ENCODE peak calls at places on chromosome 2, in four cellular contexts. Z is HL-60, M is OCI-LY7, Y is SJSA1. L is an unnamed sample.

GRCh38 chr2:77161009-77161408 is 361.2 kb downstream of the LRRTM4 start:
- DNase-seq in Y (no peak), M (no peak), Z (no peak), L (no peak)

GRCh38 chr2:38440655-38441054 is 63.6 kb upstream of the ATL2 start:
- DNase-seq in Z (peak), M (no peak), Y (no peak), L (no peak)

GRCh38 chr2:105042189-105042588 is 4.3 kb downstream of the MRPS9 start:
- DNase-seq in M (no peak), Y (no peak), Z (no peak), L (no peak)

GRCh38 chr2:233489666-233490065 is 76.9 kb downstream of the USP40 start:
- DNase-seq in M (no peak), Y (no peak), Z (no peak), L (peak)

GRCh38 chr2:215397632-215398341 is 38.1 kb downstream of the FN1 start:
- DNase-seq in Z (no peak), Y (no peak), M (no peak), L (peak)

GRCh38 chr2:150063432-150063889 is 424.0 kb downstream of the RND3 start:
- DNase-seq in Y (no peak), M (no peak), Z (no peak), L (peak)

GRCh38 chr2:216775043-216775453 is 79.7 kb upstream of the IGFBP5 start:
- DNase-seq in M (no peak), Z (no peak), Y (peak), L (peak)

GRCh38 chr2:74162951-74163350 is 15.2 kb upstream of the BOLA3 start:
- DNase-seq in Y (no peak), M (no peak), Z (no peak), L (no peak)

GRCh38 chr2:172545408-172546075 is 10.3 kb upstream of the PDK1 start:
- DNase-seq in M (no peak), Y (no peak), Z (no peak), L (peak)

GRCh38 chr2:228688007-228688645 is 506.6 kb upstream of the SPHKAP start:
- DNase-seq in Y (no peak), M (no peak), Z (no peak), L (peak)

GRCh38 chr2:120566331-120567035 is 169.2 kb upstream of the GLI2 start:
- DNase-seq in Y (peak), M (no peak), Z (no peak), L (peak)

GRCh38 chr2:214126135-214126534 is 284.7 kb upstream of the VWC2L start:
- DNase-seq in Z (no peak), Y (no peak), M (no peak), L (peak)

GRCh38 chr2:89845532-89845931 is 1154.1 kb downstream of the RPIA start:
- DNase-seq in Z (no peak), Y (no peak), M (no peak), L (no peak)

GRCh38 chr2:217216982-217217381 is 357.1 kb upstream of the TNP1 start:
- DNase-seq in M (no peak), Y (no peak), Z (no peak), L (no peak)

GRCh38 chr2:157182204-157182709 is 75.2 kb upstream of the GALNT5 start:
- DNase-seq in Y (no peak), Z (no peak), M (no peak), L (no peak)

GRCh38 chr2:219699440-219699821 is 72.0 kb downstream of the SLC4A3 start:
- DNase-seq in Y (no peak), Z (no peak), M (no peak), L (no peak)

GRCh38 chr2:215876139-215876936 is 137.0 kb downstream of the MREG start:
- DNase-seq in Y (no peak), M (no peak), Z (no peak), L (no peak)

GRCh38 chr2:231711677-231712461 is 3.5 kb downstream of the PTMA start:
- DNase-seq in Y (no peak), Z (no peak), M (peak), L (no peak)

GRCh38 chr2:33116799-33117198 is 170.0 kb downstream of the LTBP1 start:
- DNase-seq in M (no peak), Z (no peak), Y (no peak), L (no peak)

GRCh38 chr2:138948070-138948539 is 167.9 kb upstream of the NXPH2 start:
- DNase-seq in Z (no peak), M (no peak), Y (peak), L (peak)

GRCh38 chr2:241312082-241312481 is 3.4 kb downstream of the HDLBP start:
- DNase-seq in Z (no peak), Y (no peak), M (no peak), L (no peak)

GRCh38 chr2:138244400-138245001 is 257.1 kb upstream of the SPOPL start:
- DNase-seq in M (no peak), Z (no peak), Y (no peak), L (peak)

GRCh38 chr2:134932864-134933526 is 14.4 kb downstream of the CCNT2 start:
- DNase-seq in M (no peak), Z (no peak), Y (no peak), L (no peak)

GRCh38 chr2:157684940-157685466 is 56.3 kb upstream of the ACVR1C start:
- DNase-seq in Z (no peak), Y (no peak), M (no peak), L (no peak)

GRCh38 chr2:61928816-61929471 is 23.5 kb downstream of the COMMD1 start:
- DNase-seq in Z (no peak), Y (no peak), M (no peak), L (peak)

GRCh38 chr2:85772841-85773491 is 19.2 kb downstream of the ATOH8 start:
- DNase-seq in Z (no peak), M (no peak), Y (peak), L (peak)
- H3K4me3 ChIP-seq in Z (no peak), M (no peak), Y (peak), L (peak)

DNA sequence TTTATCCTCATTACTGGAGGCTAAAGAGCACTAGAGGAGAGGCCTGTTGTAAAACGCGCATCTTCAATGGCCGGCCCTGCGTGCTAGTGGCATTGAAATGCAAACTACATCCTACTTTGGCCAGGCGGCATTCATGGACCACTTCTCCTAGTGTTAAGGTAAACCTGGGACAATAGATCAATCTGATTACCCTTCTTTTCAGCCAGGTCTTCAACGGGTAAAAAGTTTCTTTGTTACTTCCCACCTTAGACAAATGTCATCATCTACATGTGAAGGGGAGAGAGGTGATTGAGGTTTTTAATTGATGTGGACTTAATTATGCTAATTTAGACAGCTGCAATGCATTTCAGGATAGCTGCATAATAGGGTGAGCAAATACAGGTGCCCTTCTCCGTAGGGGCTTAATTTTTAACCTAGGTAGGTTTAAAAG is 628.0 kb downstream of the ZEB2 start:
- DNase-seq in M (no peak), Z (no peak), Y (no peak), L (no peak)
- H3K4me3 ChIP-seq in M (no peak), Z (no peak), Y (no peak), L (no peak)

GRCh38 chr2:190598621-190599020 is 50.3 kb upstream of the NAB1 start:
- DNase-seq in M (no peak), Y (no peak), Z (no peak), L (no peak)
- H3K4me3 ChIP-seq in M (no peak), Y (no peak), Z (no peak), L (no peak)

GRCh38 chr2:170719810-170720209 is 4.7 kb downstream of the SP5 start:
- DNase-seq in Y (no peak), Z (no peak), M (no peak), L (no peak)

GRCh38 chr2:170715932-170716777 is 1.0 kb downstream of the SP5 start:
- DNase-seq in Y (no peak), Z (no peak), M (no peak), L (no peak)

GRCh38 chr2:170716851-170717598 is 1.9 kb downstream of the SP5 start:
- DNase-seq in M (no peak), Y (peak), Z (no peak), L (no peak)

GRCh38 chr2:170717599-170717963 is 2.4 kb downstream of the SP5 start:
- DNase-seq in Y (no peak), Z (no peak), M (no peak), L (no peak)

DNA sequence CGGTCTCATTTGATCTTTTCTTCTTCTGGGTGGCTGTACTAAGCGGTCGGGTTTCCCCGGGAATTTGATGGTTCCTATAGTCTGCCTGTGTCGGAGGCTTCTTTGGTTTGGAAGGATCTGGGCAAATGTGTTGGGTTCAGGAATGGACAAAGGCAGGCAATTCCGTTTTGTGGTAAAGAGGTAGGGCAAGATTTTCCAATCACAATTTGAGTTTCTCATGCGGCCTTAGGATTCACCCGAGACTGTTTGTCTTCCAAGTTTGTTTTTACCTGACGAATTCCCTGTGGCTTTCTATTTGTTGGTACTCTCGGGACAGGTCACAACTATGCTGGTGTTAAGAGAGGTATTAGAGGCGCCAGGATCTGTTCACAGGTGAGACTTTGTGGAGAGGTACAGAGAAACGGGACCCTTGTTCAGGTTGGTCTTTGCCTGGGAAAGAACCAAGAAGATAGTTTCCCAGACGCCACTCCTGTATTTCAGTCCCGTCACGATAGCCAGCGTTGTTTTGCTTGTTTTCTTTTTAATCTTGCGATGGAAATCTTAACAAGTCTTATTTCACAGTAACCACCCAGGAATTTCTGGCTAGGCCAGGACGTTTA is 3.0 kb downstream of the SP5 start:
- DNase-seq in Y (no peak), M (no peak), Z (no peak), L (no peak)
- H3K4me3 ChIP-seq in Y (no peak), M (no peak), Z (no peak), L (no peak)

GRCh38 chr2:46545015-46545839 is 65.9 kb downstream of the TMEM247 start:
- DNase-seq in M (no peak), Y (no peak), Z (no peak), L (no peak)
- H3K4me3 ChIP-seq in M (peak), Y (no peak), Z (no peak), L (no peak)

DNA sequence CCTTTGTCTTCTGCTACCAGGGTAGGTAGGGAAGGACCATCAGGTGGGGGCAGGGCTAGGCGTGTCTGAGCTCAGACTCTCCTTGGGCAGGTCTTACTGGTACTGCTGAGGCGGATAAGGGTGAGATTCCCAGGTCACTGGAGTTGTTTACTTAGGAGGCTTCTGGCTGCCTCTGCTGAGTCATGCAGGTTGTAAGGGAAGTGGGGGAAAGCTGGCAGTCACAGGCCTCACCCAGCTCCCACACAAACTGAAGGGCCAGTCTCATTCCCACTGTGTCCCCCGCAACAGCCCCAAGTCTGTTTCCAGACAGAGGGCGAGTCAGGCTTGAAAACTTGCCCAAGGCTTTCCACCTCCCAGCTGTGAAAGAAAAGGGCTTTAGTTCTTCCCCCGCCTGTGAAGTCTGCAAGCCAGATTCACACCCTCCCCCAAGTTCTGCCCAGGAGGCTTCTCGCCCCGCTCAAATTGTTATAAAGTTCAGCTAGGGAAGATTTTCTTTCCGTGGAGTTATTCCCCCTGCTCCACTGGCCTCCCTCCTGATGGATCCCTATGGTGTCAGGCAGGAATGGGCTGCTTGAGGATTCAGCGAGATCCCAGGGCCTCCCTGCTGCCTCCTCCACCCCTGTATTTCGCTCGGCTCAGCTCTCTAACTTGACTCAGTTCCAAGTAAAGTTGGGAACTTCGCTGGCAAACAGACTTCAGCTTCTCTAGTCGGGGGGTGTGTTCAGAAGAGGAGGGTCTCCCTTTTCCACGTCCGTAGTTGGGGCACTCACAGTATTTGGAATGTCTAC is 248.6 kb downstream of the NR4A2 start:
- DNase-seq in Y (no peak), M (no peak), Z (peak), L (peak)
- H3K4me3 ChIP-seq in Y (no peak), M (no peak), Z (no peak), L (no peak)

GRCh38 chr2:85393836-85394235 is 16.3 kb downstream of the CAPG start:
- DNase-seq in Z (no peak), Y (no peak), M (no peak), L (no peak)
- H3K4me3 ChIP-seq in Z (no peak), Y (no peak), M (no peak), L (no peak)

DNA sequence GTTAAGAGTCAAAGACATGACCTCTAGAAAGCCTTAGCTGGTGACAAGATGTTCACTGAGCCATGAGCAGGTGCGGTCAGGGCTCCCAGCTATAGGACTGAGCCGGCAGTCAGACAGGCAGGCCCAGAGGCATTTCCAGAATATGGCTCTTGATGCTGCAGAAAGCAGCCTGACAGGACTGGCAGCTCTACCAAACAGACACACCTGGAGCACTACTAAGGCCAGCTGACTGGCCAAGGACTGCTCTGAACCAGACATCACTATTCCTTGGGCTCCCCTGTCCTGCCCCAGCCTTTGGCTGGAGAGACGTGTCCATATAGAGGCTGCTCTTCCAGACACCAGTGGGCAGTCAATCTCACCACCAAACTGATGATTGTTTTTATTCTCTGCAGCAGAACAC is 98.8 kb downstream of the RIF1 start:
- DNase-seq in M (no peak), Z (no peak), Y (no peak), L (no peak)
- H3K4me3 ChIP-seq in M (no peak), Z (no peak), Y (no peak), L (no peak)